ENCODE peak calls at places on chromosome 1, in six cellular contexts. P is sigmoid colon, X is heart left ventricle, J is right lobe of liver, Q is endothelial cell of umbilical vein, D is stomach. W is an unnamed sample.

GRCh38 chr1:7538033-7538432 is 233.1 kb upstream of the VAMP3 start:
- DNase-seq in P (no peak), X (no peak), J (no peak), Q (peak; percentile 36), D (no peak), W (no peak)

GRCh38 chr1:93143136-93143535 is 37.1 kb downstream of the TMED5 start:
- DNase-seq in P (no peak), X (no peak), J (no peak), Q (no peak), D (no peak), W (no peak)

GRCh38 chr1:224058303-224058702 is 55.6 kb upstream of the FBXO28 start:
- DNase-seq in P (no peak), X (no peak), J (no peak), Q (peak; percentile 84), D (no peak), W (no peak)

GRCh38 chr1:88009916-88010315 is 674.2 kb upstream of the PKN2 start:
- DNase-seq in P (no peak), X (no peak), J (no peak), Q (no peak), D (no peak), W (no peak)

GRCh38 chr1:237033804-237034203 is 8.2 kb upstream of the RYR2 start:
- DNase-seq in P (no peak), X (no peak), J (no peak), Q (no peak), D (no peak), W (no peak)

GRCh38 chr1:151711940-151712339 is 4.7 kb downstream of the CELF3 start:
- DNase-seq in P (no peak), X (no peak), J (no peak), Q (no peak), D (no peak), W (no peak)

GRCh38 chr1:180221461-180221860 is 8.6 kb upstream of the LHX4 start:
- DNase-seq in P (peak; percentile 33), X (no peak), J (no peak), Q (no peak), D (no peak), W (no peak)

GRCh38 chr1:175842545-175842944 is 99.2 kb upstream of the TNR start:
- DNase-seq in P (no peak), X (no peak), J (no peak), Q (no peak), D (no peak), W (no peak)

GRCh38 chr1:31787786-31788137 is 23.6 kb upstream of the ADGRB2 start:
- DNase-seq in P (no peak), X (no peak), J (no peak), Q (no peak), D (no peak), W (no peak)

GRCh38 chr1:40860706-40861226 is 1.4 kb downstream of the CITED4 start:
- DNase-seq in P (no peak), X (no peak), J (peak; percentile 75), Q (no peak), D (no peak), W (no peak)

GRCh38 chr1:40861227-40862003 is 748 bp downstream of the CITED4 start:
- DNase-seq in P (peak; percentile 76), X (peak; percentile 48), J (peak; percentile 89), Q (no peak), D (peak; percentile 48), W (peak; percentile 53)

GRCh38 chr1:40859017-40859416 is 3.1 kb downstream of the CITED4 start:
- DNase-seq in P (no peak), X (no peak), J (no peak), Q (no peak), D (no peak), W (no peak)

GRCh38 chr1:40866408-40866788 is 4.2 kb upstream of the CITED4 start:
- DNase-seq in P (no peak), X (no peak), J (no peak), Q (no peak), D (no peak), W (no peak)

DNA sequence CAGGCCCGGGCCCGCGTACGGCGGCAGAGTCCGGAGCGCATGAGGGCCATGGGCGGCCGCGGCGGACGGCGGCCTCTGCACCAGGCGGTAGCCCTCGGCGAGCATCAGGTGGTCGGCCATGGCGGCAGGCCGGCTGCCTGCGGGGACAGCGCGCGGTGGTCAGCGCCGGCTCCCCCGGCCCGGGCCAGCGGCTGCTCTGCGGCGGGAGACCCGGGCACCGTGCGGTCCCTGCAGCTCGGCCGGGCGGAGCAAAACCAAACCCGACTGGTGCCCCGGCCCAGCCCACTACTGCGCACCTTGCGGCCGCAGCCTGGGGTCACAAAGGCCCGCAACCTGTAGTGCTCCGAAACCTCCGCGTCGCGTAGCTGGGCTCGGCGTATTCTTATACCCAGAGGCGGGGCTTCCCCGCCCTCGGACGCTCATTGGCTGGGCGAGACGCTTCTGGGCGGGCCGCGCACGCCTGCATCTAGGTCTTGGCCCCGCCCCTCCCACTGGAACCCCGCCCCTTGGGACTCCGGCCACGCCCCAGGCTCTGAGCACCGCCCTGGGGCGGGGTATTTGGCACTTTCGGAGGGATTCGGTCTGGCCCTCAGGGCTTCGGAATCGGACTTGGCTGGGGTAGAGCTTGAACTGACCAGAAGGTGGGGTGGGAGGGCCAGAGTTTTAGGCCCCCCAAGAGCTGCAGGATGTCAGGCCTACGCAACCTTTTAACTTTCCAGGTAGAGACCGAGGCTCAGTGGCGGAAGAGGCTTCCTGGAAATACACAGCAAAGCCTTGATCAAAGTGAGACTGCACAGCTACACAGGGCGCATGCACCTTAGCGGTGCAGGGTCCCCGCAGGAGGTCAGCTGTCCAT is at the start of gene CITED4:
- DNase-seq in P (peak; percentile 98), X (peak; percentile 95), J (peak; percentile 99), Q (peak; percentile 94), D (peak; percentile 97), W (peak; percentile 90)
- TF ChIP-seq POLR2A in P (peak; percentile 90), X (peak; percentile 98), J (peak; percentile 99), Q (peak; percentile 94), D (peak; percentile 85), W (peak; percentile 97)

DNA sequence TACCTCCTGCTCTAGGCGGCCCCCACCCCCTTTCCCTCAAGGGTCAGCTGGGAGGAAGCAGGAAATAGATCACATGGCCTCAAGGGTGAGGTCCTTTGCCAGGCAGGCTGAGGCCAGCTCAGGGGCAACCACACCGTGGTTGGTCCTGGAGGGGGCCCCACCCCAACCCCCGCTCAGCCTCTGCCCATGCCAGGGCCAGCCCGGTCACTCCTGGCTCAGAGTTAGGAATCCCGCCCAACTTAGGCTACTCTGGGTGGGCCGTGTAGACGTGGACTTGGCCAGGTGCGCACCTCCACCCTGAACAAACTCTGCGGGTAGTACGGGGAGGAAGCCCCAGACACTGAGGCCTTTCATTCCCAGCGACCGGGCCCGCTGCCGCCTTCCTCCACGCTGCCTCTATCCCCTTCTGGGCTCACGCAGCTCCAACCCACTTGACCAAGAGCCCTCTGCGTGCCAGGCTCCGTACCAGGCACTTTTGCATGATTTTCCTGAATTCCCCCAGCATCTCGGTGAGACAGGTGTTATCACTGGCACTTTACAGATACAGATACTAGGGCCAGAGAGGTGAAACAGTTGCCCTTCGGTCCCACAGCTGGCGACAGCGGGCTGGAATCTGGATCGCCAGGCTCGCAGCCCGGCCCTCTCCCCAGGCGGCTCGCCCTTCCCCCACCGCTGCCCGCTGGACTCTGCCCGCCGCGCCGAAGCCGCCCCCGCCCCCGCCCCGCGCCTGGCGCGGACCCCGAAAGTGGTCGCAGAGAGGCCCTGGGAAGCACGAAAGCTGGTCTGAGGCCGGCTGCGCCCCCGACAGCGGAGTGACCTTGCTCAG is 771 bp downstream of the GALE start:
- DNase-seq in P (no peak), X (peak; percentile 52), J (peak; percentile 92), Q (peak; percentile 85), D (peak; percentile 93), W (no peak)
- TF ChIP-seq POLR2A in P (peak; percentile 68), X (peak; percentile 38), J (peak; percentile 73), Q (peak; percentile 97), D (peak; percentile 53), W (peak; percentile 46)

GRCh38 chr1:24178404-24178803 is 8.7 kb downstream of the IFNLR1 start:
- DNase-seq in P (no peak), X (no peak), J (no peak), Q (no peak), D (no peak), W (no peak)
- TF ChIP-seq POLR2A in P (no peak), X (no peak), J (no peak), Q (no peak), D (no peak), W (no peak)

DNA sequence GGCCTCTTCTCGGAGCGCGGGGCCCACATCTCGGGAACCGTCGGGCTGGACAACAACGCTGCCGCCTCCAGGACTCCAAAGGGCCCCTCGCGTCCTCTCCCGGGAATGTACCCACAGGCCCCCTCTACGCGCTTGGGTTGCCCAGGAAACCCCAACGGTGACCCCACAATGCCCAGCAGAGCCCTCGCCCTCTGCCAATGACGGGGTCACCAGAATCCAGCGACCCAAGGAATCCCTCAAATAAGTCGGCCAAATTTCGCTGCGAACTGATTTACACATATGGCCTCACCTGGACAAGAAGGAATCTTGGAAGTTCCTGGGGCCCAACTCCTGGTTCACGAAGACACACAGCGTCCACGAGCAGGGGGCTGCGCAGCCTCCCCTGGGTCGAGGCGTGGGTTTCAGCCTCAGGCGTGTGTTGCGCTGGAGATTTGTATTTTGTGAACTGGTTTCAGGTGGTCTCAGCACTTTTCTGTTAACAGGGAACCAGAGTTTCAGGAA is 78.1 kb downstream of the DESI2 start:
- DNase-seq in P (no peak), X (no peak), J (no peak), Q (peak; percentile 10), D (no peak), W (no peak)
- TF ChIP-seq POLR2A in P (no peak), X (no peak), J (no peak), Q (no peak), D (no peak), W (no peak)

GRCh38 chr1:102318104-102318806 is 321.5 kb upstream of the OLFM3 start:
- DNase-seq in P (no peak), X (no peak), J (no peak), Q (no peak), D (no peak), W (no peak)
- TF ChIP-seq POLR2A in P (no peak), X (no peak), J (no peak), Q (no peak), D (no peak), W (no peak)